ENCODE peak calls at places on chromosomes 5 and 9, in ten cellular contexts. One of them, this sample, is unnamed.

GRCh38 chr5:2709996-2710689 is 41.3 kb downstream of the IRX2 start:
- DNase-seq in H7: no peak
- DNase-seq in activated T-cell treated with anti-CD3 and anti-CD28 coated beads, Interleukin-2, amount 50 U/mL, for 24 hours: no peak
- DNase-seq in T1000: no peak
- DNase-seq in NCI-H1092: no peak
- DNase-seq in T-cell: no peak
- DNase-seq in Jurkat, Clone E6-1: no peak
- DNase-seq in memory B cell: no peak
- DNase-seq in stimulated activated CD8-positive, alpha-beta memory T cell treated with anti-CD3 and anti-CD28 coated beads, Interleukin-7, amount 100 ng/mL, for 4 hours: no peak
- DNase-seq in HEK293T: no peak
- DNase-seq in this sample: no peak

GRCh38 chr5:149367249-149367971 is 9.6 kb downstream of the PCYOX1L start:
- DNase-seq in HEK293T: peak
- DNase-seq in T-cell: peak
- DNase-seq in Jurkat, Clone E6-1: no peak
- DNase-seq in NCI-H1092: peak
- DNase-seq in stimulated activated CD8-positive, alpha-beta memory T cell treated with anti-CD3 and anti-CD28 coated beads, Interleukin-7, amount 100 ng/mL, for 4 hours: peak
- DNase-seq in H7: peak
- DNase-seq in T1000: peak
- DNase-seq in activated T-cell treated with anti-CD3 and anti-CD28 coated beads, Interleukin-2, amount 50 U/mL, for 24 hours: peak
- DNase-seq in memory B cell: peak
- DNase-seq in this sample: peak

GRCh38 chr9:87573841-87574342 is 76.2 kb downstream of the DAPK1 start:
- DNase-seq in HEK293T: no peak
- DNase-seq in activated T-cell treated with anti-CD3 and anti-CD28 coated beads, Interleukin-2, amount 50 U/mL, for 24 hours: no peak
- DNase-seq in memory B cell: no peak
- DNase-seq in T1000: no peak
- DNase-seq in NCI-H1092: no peak
- DNase-seq in H7: no peak
- DNase-seq in T-cell: no peak
- DNase-seq in stimulated activated CD8-positive, alpha-beta memory T cell treated with anti-CD3 and anti-CD28 coated beads, Interleukin-7, amount 100 ng/mL, for 4 hours: no peak
- DNase-seq in Jurkat, Clone E6-1: no peak
- DNase-seq in this sample: no peak

GRCh38 chr5:431001-431710 is 11.8 kb upstream of the EXOC3 start:
- DNase-seq in memory B cell: no peak
- DNase-seq in stimulated activated CD8-positive, alpha-beta memory T cell treated with anti-CD3 and anti-CD28 coated beads, Interleukin-7, amount 100 ng/mL, for 4 hours: no peak
- DNase-seq in T-cell: no peak
- DNase-seq in HEK293T: peak
- DNase-seq in T1000: no peak
- DNase-seq in Jurkat, Clone E6-1: no peak
- DNase-seq in NCI-H1092: no peak
- DNase-seq in H7: peak
- DNase-seq in activated T-cell treated with anti-CD3 and anti-CD28 coated beads, Interleukin-2, amount 50 U/mL, for 24 hours: peak
- DNase-seq in this sample: peak

GRCh38 chr9:85743290-85744128 is 1.8 kb upstream of the AGTPBP1 start:
- DNase-seq in NCI-H1092: no peak
- DNase-seq in T-cell: no peak
- DNase-seq in activated T-cell treated with anti-CD3 and anti-CD28 coated beads, Interleukin-2, amount 50 U/mL, for 24 hours: no peak
- DNase-seq in H7: no peak
- DNase-seq in HEK293T: peak
- DNase-seq in stimulated activated CD8-positive, alpha-beta memory T cell treated with anti-CD3 and anti-CD28 coated beads, Interleukin-7, amount 100 ng/mL, for 4 hours: no peak
- DNase-seq in memory B cell: no peak
- DNase-seq in Jurkat, Clone E6-1: peak
- DNase-seq in T1000: peak
- DNase-seq in this sample: peak

GRCh38 chr5:66653380-66653779 is 57.2 kb downstream of the MAST4 start:
- DNase-seq in T-cell: no peak
- DNase-seq in stimulated activated CD8-positive, alpha-beta memory T cell treated with anti-CD3 and anti-CD28 coated beads, Interleukin-7, amount 100 ng/mL, for 4 hours: no peak
- DNase-seq in Jurkat, Clone E6-1: no peak
- DNase-seq in HEK293T: no peak
- DNase-seq in NCI-H1092: no peak
- DNase-seq in activated T-cell treated with anti-CD3 and anti-CD28 coated beads, Interleukin-2, amount 50 U/mL, for 24 hours: no peak
- DNase-seq in memory B cell: no peak
- DNase-seq in T1000: peak
- DNase-seq in H7: no peak
- DNase-seq in this sample: no peak

GRCh38 chr9:128550226-128550625 is 2.2 kb upstream of the SPTAN1 start:
- DNase-seq in T1000: no peak
- DNase-seq in stimulated activated CD8-positive, alpha-beta memory T cell treated with anti-CD3 and anti-CD28 coated beads, Interleukin-7, amount 100 ng/mL, for 4 hours: peak
- DNase-seq in activated T-cell treated with anti-CD3 and anti-CD28 coated beads, Interleukin-2, amount 50 U/mL, for 24 hours: peak
- DNase-seq in NCI-H1092: no peak
- DNase-seq in Jurkat, Clone E6-1: no peak
- DNase-seq in T-cell: no peak
- DNase-seq in memory B cell: no peak
- DNase-seq in H7: no peak
- DNase-seq in HEK293T: no peak
- DNase-seq in this sample: no peak

GRCh38 chr9:136052433-136052880 is 42.6 kb downstream of the NACC2 start:
- DNase-seq in Jurkat, Clone E6-1: no peak
- DNase-seq in memory B cell: no peak
- DNase-seq in activated T-cell treated with anti-CD3 and anti-CD28 coated beads, Interleukin-2, amount 50 U/mL, for 24 hours: peak
- DNase-seq in stimulated activated CD8-positive, alpha-beta memory T cell treated with anti-CD3 and anti-CD28 coated beads, Interleukin-7, amount 100 ng/mL, for 4 hours: no peak
- DNase-seq in H7: peak
- DNase-seq in HEK293T: no peak
- DNase-seq in NCI-H1092: no peak
- DNase-seq in T-cell: no peak
- DNase-seq in T1000: peak
- DNase-seq in this sample: no peak

GRCh38 chr9:121304707-121305106 is 36.7 kb downstream of the GSN start:
- DNase-seq in HEK293T: no peak
- DNase-seq in T-cell: no peak
- DNase-seq in memory B cell: no peak
- DNase-seq in Jurkat, Clone E6-1: no peak
- DNase-seq in activated T-cell treated with anti-CD3 and anti-CD28 coated beads, Interleukin-2, amount 50 U/mL, for 24 hours: no peak
- DNase-seq in NCI-H1092: no peak
- DNase-seq in H7: no peak
- DNase-seq in T1000: no peak
- DNase-seq in stimulated activated CD8-positive, alpha-beta memory T cell treated with anti-CD3 and anti-CD28 coated beads, Interleukin-7, amount 100 ng/mL, for 4 hours: no peak
- DNase-seq in this sample: no peak

GRCh38 chr9:136854113-136854841 is 2.1 kb downstream of the MAMDC4 start:
- DNase-seq in T1000: no peak
- DNase-seq in NCI-H1092: no peak
- DNase-seq in Jurkat, Clone E6-1: no peak
- DNase-seq in H7: no peak
- DNase-seq in HEK293T: no peak
- DNase-seq in stimulated activated CD8-positive, alpha-beta memory T cell treated with anti-CD3 and anti-CD28 coated beads, Interleukin-7, amount 100 ng/mL, for 4 hours: no peak
- DNase-seq in memory B cell: no peak
- DNase-seq in activated T-cell treated with anti-CD3 and anti-CD28 coated beads, Interleukin-2, amount 50 U/mL, for 24 hours: no peak
- DNase-seq in T-cell: no peak
- DNase-seq in this sample: peak